ENCODE peak calls at places on chromosomes 1 and 21, in five cellular contexts. I, M, C, T and N are unnamed samples.

GRCh38 chr1:4549933-4550332 is 104.5 kb upstream of the AJAP1 start:
- DNase-seq in I (no peak), M (no peak), T (no peak), C (no peak), N (no peak)

GRCh38 chr1:157952601-157953000 is 40.8 kb upstream of the KIRREL1 start:
- DNase-seq in C (peak; percentile 18), T (no peak), I (no peak), M (no peak), N (no peak)

GRCh38 chr21:28099296-28099695 is 893.4 kb downstream of the LTN1 start:
- DNase-seq in M (no peak), T (peak; percentile 36), C (peak; percentile 55), I (no peak), N (peak; percentile 47)

GRCh38 chr1:241485554-241485992 is 34.0 kb downstream of the FH start:
- DNase-seq in M (peak; percentile 13), I (peak; percentile 49), C (no peak), T (no peak), N (no peak)

GRCh38 chr1:67850151-67850551 is 16.9 kb upstream of the GNG12 start:
- DNase-seq in T (no peak), I (peak; percentile 20), M (no peak), C (peak; percentile 28), N (no peak)

GRCh38 chr1:56534252-56534651 is 45.1 kb downstream of the PLPP3 start:
- DNase-seq in M (no peak), I (no peak), C (no peak), T (no peak), N (no peak)

GRCh38 chr1:107871687-107872086 is 93.3 kb downstream of the VAV3 start:
- DNase-seq in T (no peak), M (no peak), C (no peak), I (no peak), N (no peak)

GRCh38 chr1:184425449-184426277 is 38.8 kb downstream of the C1orf21 start:
- DNase-seq in I (no peak), T (peak; percentile 56), C (no peak), M (no peak), N (no peak)

GRCh38 chr1:231357831-231358354 is 19.8 kb downstream of the SPRTN start:
- DNase-seq in T (peak; percentile 45), M (peak; percentile 52), I (peak; percentile 52), C (peak; percentile 35), N (no peak)
- TF ChIP-seq POLR2A in T (no peak), M (no peak), I (no peak), C (no peak), N (no peak)

DNA sequence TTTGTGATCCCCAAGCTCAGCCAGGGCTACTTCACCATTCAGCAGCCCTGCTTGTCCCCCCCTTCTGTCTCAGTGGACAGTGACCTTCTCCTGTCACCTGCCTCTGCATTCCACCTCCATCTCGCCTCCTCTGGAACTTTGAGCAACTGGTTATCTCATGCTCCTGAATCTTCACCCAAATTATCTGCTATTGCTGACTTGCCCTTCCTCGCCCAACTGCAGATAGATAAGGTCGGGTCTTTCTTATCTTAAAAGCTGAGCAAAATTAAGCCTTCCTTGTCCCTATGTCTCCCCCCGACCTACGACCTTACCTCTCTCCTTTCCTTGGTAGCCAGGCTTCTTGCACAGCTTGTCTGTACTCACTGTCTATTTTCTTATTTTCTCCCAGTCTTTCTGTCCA is 25.2 kb downstream of the SPATA46 start:
- DNase-seq in C (no peak), T (no peak), I (no peak), M (no peak), N (no peak)
- H3K4me1 ChIP-seq in C (peaks cover 6% of the 10 kb centered on the region), T (no peaks in the 10 kb centered on the region), I (peaks cover 13% of the 10 kb centered on the region), M (peaks cover 12% of the 10 kb centered on the region), N (no peaks in the 10 kb centered on the region)

GRCh38 chr1:244758700-244759099 is 76.8 kb upstream of the COX20 start:
- DNase-seq in C (no peak), I (no peak), M (no peak), T (no peak), N (no peak)
- H3K27ac ChIP-seq in C (no peak overlapping the region), I (no peak overlapping the region), M (no peak overlapping the region), T (no peak overlapping the region), N (no peak overlapping the region)

GRCh38 chr1:21314797-21315396 is 24.6 kb upstream of the ECE1 start:
- DNase-seq in M (no peak), T (no peak), C (no peak), I (no peak), N (no peak)
- TF ChIP-seq POLR2A in M (no peak), T (no peak), C (no peak), I (no peak), N (no peak)

DNA sequence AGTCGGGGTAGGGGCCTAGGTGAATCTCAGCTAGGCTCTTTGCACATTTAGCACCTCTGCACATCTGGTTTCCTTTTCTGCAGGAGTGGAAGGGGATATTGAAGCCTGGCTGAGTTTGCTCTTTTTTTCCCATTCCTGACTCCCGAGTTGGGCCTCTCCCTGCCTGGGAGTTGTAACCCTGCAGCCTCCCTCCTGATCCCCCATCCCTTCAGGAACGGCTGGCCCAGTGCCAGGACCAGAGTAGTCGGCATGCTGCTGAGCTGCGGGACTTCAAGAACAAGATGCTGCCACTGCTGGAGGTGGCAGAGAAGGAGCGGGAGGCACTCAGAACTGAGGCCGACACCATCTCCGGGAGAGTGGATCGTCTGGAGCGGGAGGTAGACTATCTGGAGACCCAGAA is 846 bp downstream of the OLFML3 start:
- DNase-seq in M (no peak), I (no peak), T (peak; percentile 84), C (peak; percentile 48), N (peak; percentile 60)
- H3K4me1 ChIP-seq in M (peaks cover 18% of the 10 kb centered on the region), I (peaks cover 8% of the 10 kb centered on the region), T (peaks cover 28% of the 10 kb centered on the region), C (peaks cover 27% of the 10 kb centered on the region), N (peaks cover 36% of the 10 kb centered on the region)